ENCODE peak calls at places on chromosomes 6 and 20, in seven cellular contexts. O is astrocyte, Z is GM23248, C is neural progenitor cell, E is HCT116, F is mesendoderm, A is mammary epithelial cell. V is an unnamed sample.

GRCh38 chr6:157946865-157947532 is 34.7 kb upstream of the SYNJ2 start:
- DNase-seq in O (no peak), Z (peak; percentile 21), C (peak; percentile 47), E (no peak), F (peak; percentile 59), A (no peak), V (no peak)

GRCh38 chr6:133637436-133637835 is 251.5 kb upstream of the TCF21 start:
- DNase-seq in O (no peak), Z (no peak), C (no peak), E (no peak), F (no peak), A (no peak), V (no peak)

GRCh38 chr6:24009319-24009718 is 116.7 kb upstream of the NRSN1 start:
- DNase-seq in O (no peak), Z (no peak), C (peak; percentile 86), E (no peak), F (peak; percentile 28), A (no peak), V (no peak)

GRCh38 chr6:155155787-155156447 is 107.9 kb upstream of the CLDN20 start:
- DNase-seq in O (no peak), Z (peak; percentile 12), C (no peak), E (no peak), F (no peak), A (no peak), V (no peak)

GRCh38 chr6:143279385-143279784 is 171.1 kb downstream of the ADAT2 start:
- DNase-seq in O (no peak), Z (peak; percentile 62), C (peak; percentile 25), E (peak; percentile 13), F (peak; percentile 69), A (peak; percentile 16), V (no peak)

GRCh38 chr20:63234693-63235398 is 859 bp upstream of the BIRC7 start:
- DNase-seq in O (no peak), Z (peak; percentile 36), C (peak; percentile 79), E (no peak), F (peak; percentile 87), A (peak; percentile 26), V (no peak)

GRCh38 chr20:38927902-38928578 is 1.8 kb downstream of the FAM83D start:
- DNase-seq in O (no peak), Z (no peak), C (no peak), E (no peak), F (no peak), A (peak; percentile 46), V (no peak)

GRCh38 chr20:63406617-63407245 is 45.6 kb upstream of the CHRNA4 start:
- DNase-seq in O (no peak), Z (no peak), C (no peak), E (no peak), F (no peak), A (no peak), V (no peak)

GRCh38 chr6:37650071-37650481 is 47.6 kb downstream of the MDGA1 start:
- DNase-seq in O (no peak), Z (no peak), C (peak; percentile 78), E (no peak), F (peak; percentile 87), A (no peak), V (no peak)

GRCh38 chr6:431986-432385 is 40.4 kb downstream of the IRF4 start:
- DNase-seq in O (peak; percentile 12), Z (no peak), C (no peak), E (no peak), F (no peak), A (no peak), V (no peak)

GRCh38 chr6:108582618-108583017 is 21.9 kb downstream of the FOXO3 start:
- DNase-seq in O (no peak), Z (no peak), C (no peak), E (no peak), F (no peak), A (no peak), V (no peak)

GRCh38 chr6:109238405-109238804 is 143.1 kb downstream of the CEP57L1 start:
- DNase-seq in O (no peak), Z (peak; percentile 74), C (no peak), E (no peak), F (no peak), A (peak; percentile 39), V (no peak)

GRCh38 chr20:45036044-45036755 is 64.7 kb downstream of the KCNS1 start:
- DNase-seq in O (peak; percentile 58), Z (peak; percentile 65), C (no peak), E (peak; percentile 74), F (no peak), A (peak; percentile 74), V (no peak)

GRCh38 chr6:163085861-163086562 is 328.5 kb upstream of the QKI start:
- DNase-seq in O (no peak), Z (no peak), C (no peak), E (no peak), F (peak; percentile 45), A (no peak), V (no peak)

GRCh38 chr6:163900570-163900969 is 486.1 kb downstream of the QKI start:
- DNase-seq in O (peak; percentile 96), Z (no peak), C (no peak), E (no peak), F (no peak), A (no peak), V (no peak)

GRCh38 chr6:124393536-124393935 is 568.7 kb upstream of the RNF217 start:
- DNase-seq in O (peak; percentile 31), Z (no peak), C (no peak), E (no peak), F (no peak), A (peak; percentile 16), V (no peak)

GRCh38 chr6:148835920-148836441 is 89.2 kb downstream of the UST start:
- DNase-seq in O (peak; percentile 87), Z (peak; percentile 92), C (no peak), E (no peak), F (no peak), A (no peak), V (peak; percentile 61)

GRCh38 chr6:42441059-42441471 is 10.7 kb downstream of the TRERF1 start:
- DNase-seq in O (peak; percentile 34), Z (peak; percentile 44), C (no peak), E (no peak), F (no peak), A (no peak), V (no peak)

GRCh38 chr6:42440027-42440426 is 11.7 kb downstream of the TRERF1 start:
- DNase-seq in O (no peak), Z (no peak), C (no peak), E (no peak), F (no peak), A (no peak), V (no peak)

GRCh38 chr6:42441661-42442081 is 10.1 kb downstream of the TRERF1 start:
- DNase-seq in O (no peak), Z (no peak), C (peak; percentile 78), E (no peak), F (peak; percentile 88), A (no peak), V (no peak)

GRCh38 chr6:42446370-42446769 is 5.4 kb downstream of the TRERF1 start:
- DNase-seq in O (no peak), Z (no peak), C (no peak), E (no peak), F (no peak), A (no peak), V (no peak)

DNA sequence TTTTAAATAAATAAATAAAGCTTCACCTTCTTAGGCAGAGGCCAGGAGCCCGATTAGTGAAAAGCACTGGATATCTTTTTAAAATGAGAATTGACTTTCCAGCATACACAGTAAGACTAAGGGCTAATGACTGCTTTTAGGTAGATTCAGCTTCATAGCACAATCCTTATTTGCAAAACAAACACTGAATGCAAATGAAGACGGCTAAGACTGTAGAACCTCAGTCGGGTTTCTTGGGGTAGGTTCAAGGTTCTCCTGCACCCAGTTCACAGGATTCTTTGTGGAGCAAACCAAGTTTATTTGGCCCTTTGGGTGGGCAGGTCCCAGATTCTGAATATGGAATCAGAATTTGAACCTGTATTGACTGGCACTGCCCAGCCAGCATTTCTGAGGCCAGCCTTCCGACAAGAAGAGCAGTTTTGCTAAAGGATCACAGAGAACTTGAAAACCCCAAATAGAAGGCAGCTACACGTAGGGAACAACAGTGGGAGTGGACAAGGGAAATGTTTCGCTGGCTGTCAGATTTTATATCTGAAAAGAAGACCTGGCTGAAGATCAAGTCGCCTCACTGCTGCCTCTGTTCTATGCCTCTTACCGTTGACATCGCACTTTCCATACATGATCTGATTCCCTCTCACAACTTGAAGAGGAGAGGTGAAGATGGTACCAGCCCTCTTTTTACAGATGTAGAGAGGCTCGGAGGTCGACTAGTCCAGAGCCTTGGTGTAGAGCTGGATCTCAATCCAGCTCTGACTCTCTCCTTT is 8.2 kb downstream of the TRERF1 start:
- DNase-seq in O (no peak), Z (peak; percentile 35), C (no peak), E (no peak), F (no peak), A (no peak), V (no peak)
- H3K9ac ChIP-seq in O (no peak overlapping the region), Z (peak overlapping the region; percentile 14), C (no peak overlapping the region), E (no peak overlapping the region), F (peak overlapping the region; percentile 24), A (no peak overlapping the region), V (no peak overlapping the region)

DNA sequence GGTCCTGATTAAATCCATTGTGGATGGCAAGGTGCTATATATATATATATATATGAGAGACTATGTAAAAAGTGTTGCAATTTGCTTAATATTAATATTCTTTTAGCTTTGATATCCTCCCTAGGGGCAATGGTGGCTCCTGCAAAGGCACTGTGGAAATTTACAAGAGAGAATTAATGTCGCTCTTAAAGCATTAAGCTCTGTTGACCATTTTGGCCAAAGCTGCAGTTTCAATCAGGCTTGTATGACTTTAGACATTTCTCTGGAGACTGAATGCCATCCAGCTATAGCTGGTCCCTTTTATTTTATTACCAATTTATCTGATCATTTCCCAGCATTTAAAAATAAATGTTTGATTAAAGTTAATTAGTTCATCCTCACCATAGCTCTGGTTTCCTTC is 155.3 kb downstream of the JARID2 start:
- DNase-seq in O (no peak), Z (no peak), C (no peak), E (no peak), F (no peak), A (no peak), V (no peak)
- H3K9ac ChIP-seq in O (no peak overlapping the region), Z (peak overlapping the region; percentile 39), C (no peak overlapping the region), E (no peak overlapping the region), F (no peak overlapping the region), A (no peak overlapping the region), V (peak overlapping the region; percentile 39)

DNA sequence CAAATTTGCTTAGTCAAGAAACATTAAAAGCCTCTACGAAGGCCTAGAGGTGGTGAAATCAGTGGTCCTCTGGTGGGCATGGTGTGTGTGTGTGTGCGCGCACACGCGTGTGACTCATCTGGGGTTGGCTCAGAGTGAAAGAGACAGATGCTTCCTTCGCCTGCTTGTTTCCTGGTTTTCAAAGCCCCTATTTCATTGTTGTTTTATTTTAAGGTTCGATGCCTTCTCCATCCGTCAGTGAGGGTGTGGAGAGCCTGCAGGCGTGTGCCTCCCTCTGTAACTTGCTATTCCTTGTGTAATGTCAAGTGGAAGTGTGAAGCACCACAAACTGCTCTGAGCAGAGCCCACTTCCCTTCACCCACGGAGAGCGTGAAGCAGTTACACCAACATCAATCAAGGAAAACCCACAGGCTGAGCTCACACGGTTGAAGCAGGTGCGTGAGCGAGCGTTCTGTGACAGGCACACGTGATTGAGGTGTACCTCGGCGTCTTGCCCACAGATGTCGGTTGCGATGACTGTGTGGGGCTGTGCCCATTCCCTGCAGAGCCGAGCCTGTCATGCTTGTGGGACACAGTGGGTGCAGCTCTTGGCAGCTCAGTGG is 233.9 kb downstream of the PRL start:
- DNase-seq in O (no peak), Z (no peak), C (no peak), E (no peak), F (no peak), A (no peak), V (no peak)
- H3K9ac ChIP-seq in O (no peak overlapping the region), Z (no peak overlapping the region), C (no peak overlapping the region), E (no peak overlapping the region), F (no peak overlapping the region), A (no peak overlapping the region), V (no peak overlapping the region)

GRCh38 chr6:57174511-57174907 is 2.4 kb downstream of the BAG2 start:
- DNase-seq in O (no peak), Z (no peak), C (no peak), E (no peak), F (no peak), A (no peak), V (no peak)
- H3K9ac ChIP-seq in O (peak overlapping the region; percentile 92), Z (peak overlapping the region; percentile 96), C (no peak overlapping the region), E (peak overlapping the region; percentile 91), F (no peak overlapping the region), A (no peak overlapping the region), V (peak overlapping the region; percentile 93)

V was measured in SK-N-MC.